ENCODE peak calls at places on chromosomes 12 and 14, in nine cellular contexts. K, R, H, E, G, T, D, C and O are unnamed samples.

GRCh38 chr14:74265312-74265965 is 26.2 kb downstream of the VSX2 start:
- DNase-seq in H (no peak), C (no peak), R (no peak), D (no peak), E (no peak), K (no peak), T (no peak), G (no peak), O (no peak)

GRCh38 chr12:88570103-88570502 is 10.2 kb downstream of the KITLG start:
- DNase-seq in K (no peak), G (no peak), T (no peak), D (no peak), H (no peak), E (no peak), C (no peak), R (no peak), O (no peak)

GRCh38 chr14:94364037-94364436 is 24.4 kb downstream of the SERPINA1 start:
- DNase-seq in K (no peak), H (no peak), T (no peak), D (no peak), R (no peak), C (no peak), G (no peak), E (no peak), O (no peak)

GRCh38 chr12:50922820-50923219 is 29.5 kb upstream of the HIGD1C start:
- DNase-seq in C (no peak), G (no peak), T (no peak), H (no peak), D (peak), E (no peak), R (no peak), K (no peak), O (no peak)

GRCh38 chr14:91947196-91948184 is at the start of gene FBLN5:
- DNase-seq in T (peak), E (no peak), C (peak), H (peak), K (no peak), D (peak), R (peak), G (no peak), O (no peak)

GRCh38 chr12:6324936-6325750 is 14.7 kb downstream of the PLEKHG6 start:
- DNase-seq in C (no peak), K (no peak), G (no peak), D (no peak), H (no peak), R (no peak), E (no peak), T (no peak), O (no peak)

GRCh38 chr12:55820679-55821078 is 2.8 kb downstream of the ORMDL2 start:
- DNase-seq in R (no peak), K (no peak), T (no peak), E (no peak), C (peak), H (no peak), G (no peak), D (no peak), O (no peak)

GRCh38 chr14:100408350-100409015 is 85.3 kb downstream of the SLC25A47 start:
- DNase-seq in H (no peak), C (peak), D (no peak), E (no peak), T (no peak), K (no peak), R (no peak), G (no peak), O (no peak)

GRCh38 chr14:52944267-52944666 is 6.6 kb downstream of the FERMT2 start:
- DNase-seq in R (no peak), D (no peak), E (no peak), H (no peak), C (no peak), G (no peak), T (no peak), K (no peak), O (no peak)

GRCh38 chr12:3285570-3285969 is 205.4 kb upstream of the PRMT8 start:
- DNase-seq in K (no peak), T (no peak), G (no peak), E (no peak), D (no peak), R (no peak), C (no peak), H (no peak), O (peak)

GRCh38 chr14:95056476-95056875 is 100.9 kb downstream of the DICER1 start:
- DNase-seq in K (no peak), G (no peak), R (no peak), C (no peak), T (no peak), D (no peak), H (no peak), E (no peak), O (no peak)

GRCh38 chr14:105858676-105859025 is 332.3 kb downstream of the TMEM121 start:
- DNase-seq in D (no peak), T (no peak), K (no peak), G (no peak), E (no peak), H (peak), R (no peak), C (no peak), O (no peak)

GRCh38 chr14:102891556-102891955 is 30.9 kb upstream of the AMN start:
- DNase-seq in G (no peak), T (no peak), D (no peak), K (no peak), R (no peak), C (no peak), E (no peak), H (no peak), O (no peak)

GRCh38 chr12:11238275-11238674 is 31.2 kb downstream of the PRB3 start:
- DNase-seq in G (no peak), T (no peak), C (no peak), R (peak), E (no peak), D (no peak), H (no peak), K (no peak), O (no peak)

GRCh38 chr14:25944020-25944419 is 653.8 kb downstream of the NOVA1 start:
- DNase-seq in T (no peak), H (no peak), G (no peak), D (no peak), R (no peak), C (no peak), K (no peak), E (no peak), O (no peak)

GRCh38 chr14:79016828-79017505 is 846.8 kb downstream of the NRXN3 start:
- DNase-seq in K (no peak), E (no peak), R (no peak), C (no peak), G (no peak), T (no peak), D (no peak), H (no peak), O (no peak)

GRCh38 chr14:77123381-77124344 is 17.9 kb downstream of the ZDHHC22 start:
- DNase-seq in H (peak), R (no peak), D (no peak), C (no peak), G (no peak), K (no peak), E (no peak), T (no peak), O (no peak)

GRCh38 chr12:3106564-3106963 is 29.4 kb downstream of the TSPAN9 start:
- DNase-seq in G (no peak), T (no peak), K (no peak), D (no peak), H (no peak), R (no peak), C (no peak), E (no peak), O (no peak)

GRCh38 chr14:60637490-60638452 is 11.5 kb downstream of the SIX1 start:
- DNase-seq in R (no peak), D (peak), G (no peak), E (no peak), K (no peak), C (no peak), H (no peak), T (peak), O (no peak)

GRCh38 chr12:106481246-106481645 is 101.6 kb upstream of the RFX4 start:
- DNase-seq in E (no peak), R (no peak), T (no peak), H (no peak), C (no peak), D (no peak), K (no peak), G (no peak), O (no peak)

GRCh38 chr14:68359862-68360552 is 432.9 kb downstream of the ZFP36L1 start:
- DNase-seq in E (no peak), C (peak), K (no peak), H (peak), T (no peak), G (no peak), R (peak), D (no peak), O (no peak)

GRCh38 chr12:24562761-24563392 is 386.0 kb downstream of the BCAT1 start:
- DNase-seq in C (peak), G (no peak), K (no peak), E (no peak), T (peak), R (peak), D (peak), H (peak), O (no peak)

GRCh38 chr14:93161411-93161940 is 23.2 kb downstream of the MOAP1 start:
- DNase-seq in E (no peak), R (no peak), C (no peak), D (no peak), K (no peak), G (no peak), T (no peak), H (no peak), O (no peak)

GRCh38 chr14:71754422-71755095 is 177.7 kb upstream of the RGS6 start:
- DNase-seq in D (peak), K (no peak), R (no peak), E (no peak), G (no peak), H (no peak), T (no peak), C (no peak), O (no peak)

GRCh38 chr12:113157218-113157859 is 7.8 kb downstream of the CFAP73 start:
- DNase-seq in E (no peak), K (no peak), D (no peak), R (no peak), G (no peak), T (no peak), C (no peak), H (no peak), O (no peak)

GRCh38 chr12:80715850-80716249 is 862 bp upstream of the MYF5 start:
- DNase-seq in D (no peak), G (no peak), T (no peak), E (no peak), C (no peak), H (no peak), R (no peak), K (no peak), O (no peak)

GRCh38 chr14:74085047-74085637 is 386 bp downstream of the LIN52 start:
- DNase-seq in H (no peak), D (peak), E (no peak), K (peak), C (peak), G (no peak), R (peak), T (peak), O (no peak)

GRCh38 chr14:99247091-99247729 is 24.8 kb downstream of the BCL11B start:
- DNase-seq in D (no peak), C (no peak), E (no peak), K (no peak), R (no peak), H (no peak), T (no peak), G (no peak), O (no peak)

GRCh38 chr14:52125885-52126284 is 57.0 kb upstream of the NID2 start:
- DNase-seq in R (peak), D (no peak), K (no peak), T (no peak), H (no peak), C (no peak), G (no peak), E (no peak), O (no peak)

GRCh38 chr14:70857499-70857895 is 48.2 kb upstream of the MAP3K9 start:
- DNase-seq in H (no peak), G (no peak), D (no peak), R (no peak), E (no peak), T (no peak), K (no peak), C (no peak), O (no peak)

GRCh38 chr14:32375663-32376062 is 46.6 kb downstream of the AKAP6 start:
- DNase-seq in R (no peak), T (no peak), K (no peak), E (no peak), G (no peak), H (no peak), D (no peak), C (no peak), O (no peak)

GRCh38 chr12:112116232-112117060 is 7.9 kb upstream of the NAA25 start:
- DNase-seq in T (peak), D (peak), K (no peak), G (no peak), C (peak), E (no peak), R (peak), H (peak), O (peak)